ENCODE peak calls at places on chromosomes 1 and 21, in six cellular contexts. One of them, this sample, is unnamed.

GRCh38 chr1:71649588-71649987 is 568.8 kb upstream of the ZRANB2 start:
- DNase-seq in T-cell: no peak
- DNase-seq in NCI-H774: no peak
- DNase-seq in SK-N-DZ: no peak
- DNase-seq in NCI-H2171: no peak
- DNase-seq in T1000: no peak
- DNase-seq in this sample: no peak

GRCh38 chr1:228083871-228084278 is 1.4 kb downstream of the ARF1 start:
- DNase-seq in SK-N-DZ: no peak
- DNase-seq in NCI-H774: no peak
- DNase-seq in NCI-H2171: no peak
- DNase-seq in T1000: no peak
- DNase-seq in T-cell: no peak
- DNase-seq in this sample: no peak

GRCh38 chr1:29532741-29533140 is 296.4 kb downstream of the PTPRU start:
- DNase-seq in NCI-H774: no peak
- DNase-seq in NCI-H2171: no peak
- DNase-seq in T-cell: no peak
- DNase-seq in SK-N-DZ: no peak
- DNase-seq in T1000: no peak
- DNase-seq in this sample: no peak

GRCh38 chr1:209590405-209590804 is 6.9 kb downstream of the CAMK1G start:
- DNase-seq in NCI-H2171: no peak
- DNase-seq in NCI-H774: no peak
- DNase-seq in T-cell: no peak
- DNase-seq in SK-N-DZ: peak
- DNase-seq in T1000: no peak
- DNase-seq in this sample: no peak

GRCh38 chr1:246040200-246040890 is 466.7 kb downstream of the SMYD3 start:
- DNase-seq in T1000: no peak
- DNase-seq in NCI-H774: no peak
- DNase-seq in SK-N-DZ: no peak
- DNase-seq in T-cell: no peak
- DNase-seq in NCI-H2171: no peak
- DNase-seq in this sample: no peak

GRCh38 chr1:61120307-61120840 is 38.0 kb downstream of the NFIA start:
- DNase-seq in T-cell: no peak
- DNase-seq in NCI-H774: no peak
- DNase-seq in SK-N-DZ: no peak
- DNase-seq in T1000: no peak
- DNase-seq in NCI-H2171: no peak
- DNase-seq in this sample: no peak

GRCh38 chr21:42835611-42836401 is 43.5 kb downstream of the WDR4 start:
- DNase-seq in T1000: no peak
- DNase-seq in SK-N-DZ: no peak
- DNase-seq in NCI-H774: no peak
- DNase-seq in NCI-H2171: no peak
- DNase-seq in T-cell: no peak
- DNase-seq in this sample: no peak

GRCh38 chr21:34219334-34220020 is 144.3 kb upstream of the KCNE2 start:
- DNase-seq in NCI-H774: no peak
- DNase-seq in SK-N-DZ: no peak
- DNase-seq in T-cell: no peak
- DNase-seq in T1000: no peak
- DNase-seq in NCI-H2171: no peak
- DNase-seq in this sample: no peak

GRCh38 chr1:234593109-234593508 is 16.9 kb downstream of the IRF2BP2 start:
- DNase-seq in SK-N-DZ: no peak
- DNase-seq in T1000: no peak
- DNase-seq in NCI-H774: no peak
- DNase-seq in T-cell: no peak
- DNase-seq in NCI-H2171: no peak
- DNase-seq in this sample: no peak

GRCh38 chr1:229709620-229710019 is 83.6 kb downstream of the URB2 start:
- DNase-seq in NCI-H774: no peak
- DNase-seq in NCI-H2171: no peak
- DNase-seq in T-cell: no peak
- DNase-seq in SK-N-DZ: no peak
- DNase-seq in T1000: no peak
- DNase-seq in this sample: no peak

GRCh38 chr1:176919386-176920378 is 244.8 kb downstream of the ASTN1 start:
- DNase-seq in NCI-H2171: no peak
- DNase-seq in T1000: no peak
- DNase-seq in SK-N-DZ: no peak
- DNase-seq in NCI-H774: no peak
- DNase-seq in T-cell: no peak
- DNase-seq in this sample: no peak

GRCh38 chr1:161082996-161083742 is 6.2 kb downstream of the NECTIN4 start:
- DNase-seq in NCI-H2171: no peak
- DNase-seq in SK-N-DZ: no peak
- DNase-seq in T-cell: no peak
- DNase-seq in T1000: peak
- DNase-seq in NCI-H774: no peak
- DNase-seq in this sample: no peak

GRCh38 chr1:228108055-228108690 is 926 bp downstream of the MRPL55 start:
- DNase-seq in T-cell: no peak
- DNase-seq in SK-N-DZ: no peak
- DNase-seq in NCI-H774: no peak
- DNase-seq in T1000: no peak
- DNase-seq in NCI-H2171: no peak
- DNase-seq in this sample: no peak

GRCh38 chr1:24504560-24504959 is 1.9 kb downstream of the RCAN3 start:
- DNase-seq in SK-N-DZ: no peak
- DNase-seq in T-cell: no peak
- DNase-seq in T1000: no peak
- DNase-seq in NCI-H2171: no peak
- DNase-seq in NCI-H774: no peak
- DNase-seq in this sample: no peak

GRCh38 chr1:8911416-8912309 is 33.2 kb upstream of the ENO1 start:
- DNase-seq in T-cell: no peak
- DNase-seq in T1000: no peak
- DNase-seq in SK-N-DZ: no peak
- DNase-seq in NCI-H2171: no peak
- DNase-seq in NCI-H774: no peak
- DNase-seq in this sample: no peak

GRCh38 chr1:47262787-47263413 is 30.9 kb upstream of the TAL1 start:
- DNase-seq in T1000: no peak
- DNase-seq in T-cell: peak
- DNase-seq in SK-N-DZ: peak
- DNase-seq in NCI-H774: peak
- DNase-seq in NCI-H2171: peak
- DNase-seq in this sample: peak

GRCh38 chr1:212987702-212988322 is 27.9 kb downstream of the ANGEL2 start:
- DNase-seq in NCI-H774: no peak
- DNase-seq in T1000: no peak
- DNase-seq in SK-N-DZ: no peak
- DNase-seq in T-cell: no peak
- DNase-seq in NCI-H2171: no peak
- DNase-seq in this sample: no peak

GRCh38 chr21:39976805-39977204 is 109.6 kb downstream of the PCP4 start:
- DNase-seq in T-cell: no peak
- DNase-seq in NCI-H2171: no peak
- DNase-seq in T1000: no peak
- DNase-seq in NCI-H774: no peak
- DNase-seq in SK-N-DZ: no peak
- DNase-seq in this sample: no peak

GRCh38 chr1:34162852-34163766 is 1.9 kb downstream of the CSMD2 start:
- DNase-seq in T1000: peak
- DNase-seq in NCI-H2171: no peak
- DNase-seq in SK-N-DZ: no peak
- DNase-seq in T-cell: no peak
- DNase-seq in NCI-H774: peak
- DNase-seq in this sample: no peak

GRCh38 chr1:24018611-24019580 is 38.8 kb upstream of the SRSF10 start:
- DNase-seq in NCI-H774: no peak
- DNase-seq in T1000: peak
- DNase-seq in T-cell: no peak
- DNase-seq in NCI-H2171: no peak
- DNase-seq in SK-N-DZ: peak
- DNase-seq in this sample: no peak

GRCh38 chr1:109395602-109396512 is 1.9 kb downstream of the SORT1 start:
- DNase-seq in T-cell: no peak
- DNase-seq in T1000: no peak
- DNase-seq in NCI-H2171: no peak
- DNase-seq in SK-N-DZ: no peak
- DNase-seq in NCI-H774: no peak
- DNase-seq in this sample: no peak

GRCh38 chr1:113479713-113480676 is 89.7 kb downstream of the MAGI3 start:
- DNase-seq in SK-N-DZ: no peak
- DNase-seq in T-cell: no peak
- DNase-seq in NCI-H774: no peak
- DNase-seq in T1000: no peak
- DNase-seq in NCI-H2171: no peak
- DNase-seq in this sample: no peak

GRCh38 chr1:222195857-222196256 is 352.0 kb downstream of the HHIPL2 start:
- DNase-seq in T-cell: no peak
- DNase-seq in T1000: no peak
- DNase-seq in NCI-H774: no peak
- DNase-seq in SK-N-DZ: no peak
- DNase-seq in NCI-H2171: no peak
- DNase-seq in this sample: no peak

GRCh38 chr1:235503333-235504121 is 725 bp downstream of the B3GALNT2 start:
- DNase-seq in NCI-H2171: peak
- DNase-seq in T-cell: peak
- DNase-seq in T1000: no peak
- DNase-seq in NCI-H774: peak
- DNase-seq in SK-N-DZ: peak
- DNase-seq in this sample: peak

GRCh38 chr1:39076127-39076798 is 50.1 kb downstream of the NDUFS5 start:
- DNase-seq in T1000: no peak
- DNase-seq in NCI-H774: no peak
- DNase-seq in T-cell: no peak
- DNase-seq in SK-N-DZ: no peak
- DNase-seq in NCI-H2171: no peak
- DNase-seq in this sample: no peak

GRCh38 chr1:19284881-19285280 is 3.7 kb downstream of the AKR7A3 start:
- DNase-seq in NCI-H774: no peak
- DNase-seq in T1000: no peak
- DNase-seq in NCI-H2171: no peak
- DNase-seq in SK-N-DZ: no peak
- DNase-seq in T-cell: no peak
- DNase-seq in this sample: no peak

GRCh38 chr1:210412240-210412639 is 83.5 kb downstream of the HHAT start:
- DNase-seq in T1000: no peak
- DNase-seq in T-cell: no peak
- DNase-seq in NCI-H2171: no peak
- DNase-seq in NCI-H774: no peak
- DNase-seq in SK-N-DZ: no peak
- DNase-seq in this sample: no peak

GRCh38 chr1:224343679-224344078 is 13.0 kb upstream of the CNIH4 start:
- DNase-seq in T-cell: no peak
- DNase-seq in T1000: no peak
- DNase-seq in NCI-H2171: no peak
- DNase-seq in NCI-H774: no peak
- DNase-seq in SK-N-DZ: no peak
- DNase-seq in this sample: no peak

GRCh38 chr1:151444791-151445177 is 14.5 kb downstream of the POGZ start:
- DNase-seq in T1000: no peak
- DNase-seq in SK-N-DZ: no peak
- DNase-seq in NCI-H2171: no peak
- DNase-seq in NCI-H774: no peak
- DNase-seq in T-cell: no peak
- DNase-seq in this sample: no peak

GRCh38 chr1:9438431-9439073 is 100.7 kb upstream of the SLC25A33 start:
- DNase-seq in T-cell: no peak
- DNase-seq in SK-N-DZ: no peak
- DNase-seq in NCI-H774: no peak
- DNase-seq in NCI-H2171: no peak
- DNase-seq in T1000: peak
- DNase-seq in this sample: no peak

GRCh38 chr1:93296555-93297154 is 49.1 kb upstream of the DR1 start:
- DNase-seq in T-cell: no peak
- DNase-seq in NCI-H774: no peak
- DNase-seq in SK-N-DZ: no peak
- DNase-seq in NCI-H2171: no peak
- DNase-seq in T1000: no peak
- DNase-seq in this sample: no peak